ENCODE peak calls at places on chromosome 15, in four cellular contexts. S is CD8-positive, alpha-beta memory T cell; B is RWPE2; O is AG09319. U is an unnamed sample.

GRCh38 chr15:85412956-85413854 is 32.8 kb downstream of the AKAP13 start:
- DNase-seq in O (peak), S (peak), B (peak), U (peak)

GRCh38 chr15:51266548-51266947 is 71.8 kb downstream of the CYP19A1 start:
- DNase-seq in O (no peak), B (no peak), S (no peak), U (no peak)

GRCh38 chr15:57329582-57330367 is 46.5 kb upstream of the CGNL1 start:
- DNase-seq in S (no peak), B (no peak), O (no peak), U (no peak)

GRCh38 chr15:42286445-42287029 is 13.3 kb upstream of the TMEM87A start:
- DNase-seq in S (no peak), O (peak), B (no peak), U (no peak)

GRCh38 chr15:60520041-60520824 is 41.3 kb upstream of the ICE2 start:
- DNase-seq in O (no peak), B (no peak), S (no peak), U (peak)

GRCh38 chr15:32743411-32744145 is 25.8 kb downstream of the GREM1 start:
- DNase-seq in O (no peak), B (no peak), S (no peak), U (no peak)

GRCh38 chr15:75685195-75685594 is 27.5 kb downstream of the CSPG4 start:
- DNase-seq in S (no peak), B (no peak), O (no peak), U (no peak)

GRCh38 chr15:82952156-82953081 is at the start of gene HOMER2:
- DNase-seq in S (no peak), B (no peak), O (no peak), U (no peak)

GRCh38 chr15:57327985-57328471 is 48.3 kb upstream of the CGNL1 start:
- DNase-seq in B (no peak), S (no peak), O (peak), U (no peak)

GRCh38 chr15:64070965-64071851 is 22.4 kb downstream of the CIAO2A start:
- DNase-seq in O (no peak), S (no peak), B (no peak), U (peak)

GRCh38 chr15:59178151-59178705 is 28.4 kb upstream of the LDHAL6B start:
- DNase-seq in O (no peak), B (peak), S (no peak), U (no peak)

GRCh38 chr15:22811640-22812039 is 25.2 kb downstream of the NIPA1 start:
- DNase-seq in B (peak), S (no peak), O (no peak), U (no peak)

U was measured in foreskin keratinocyte.